ENCODE peak calls at places on chromosomes 16 and 17, in five cellular contexts. J is A549, O is K562, P is HepG2, D is GM12878. C is an unnamed sample.

GRCh38 chr17:37375685-37376084 is at the start of gene C17orf78:
- DNase-seq in P (no peak), J (no peak), D (no peak), O (no peak), C (no peak)

GRCh38 chr17:77445908-77446535 is 305.3 kb downstream of the SEC14L1 start:
- DNase-seq in J (no peak), O (no peak), D (no peak), P (no peak), C (no peak)

GRCh38 chr17:65556014-65556909 is 5.2 kb downstream of the AXIN2 start:
- DNase-seq in J (peak; percentile 78), O (peak; percentile 71), D (no peak), P (peak; percentile 82), C (peak; percentile 93)

GRCh38 chr16:82134884-82135283 is 35.1 kb downstream of the MPHOSPH6 start:
- DNase-seq in O (no peak), J (no peak), P (no peak), D (no peak), C (no peak)

GRCh38 chr17:789160-789840 is 7.1 kb downstream of the MRM3 start:
- DNase-seq in O (no peak), D (no peak), J (no peak), P (no peak), C (no peak)

GRCh38 chr17:58344791-58345157 is 7.2 kb downstream of the SUPT4H1 start:
- DNase-seq in P (no peak), J (no peak), O (no peak), D (peak; percentile 62), C (no peak)

GRCh38 chr17:35953720-35954119 is 10.2 kb upstream of the LYZL6 start:
- DNase-seq in J (no peak), P (no peak), O (no peak), D (no peak), C (peak; percentile 40)

GRCh38 chr16:75244225-75244792 is 7.1 kb downstream of the BCAR1 start:
- DNase-seq in O (no peak), J (no peak), D (no peak), P (no peak), C (no peak)

GRCh38 chr16:46949216-46949892 is 24.1 kb downstream of the DNAJA2 start:
- DNase-seq in P (no peak), J (no peak), D (no peak), O (no peak), C (no peak)

GRCh38 chr17:80374039-80374731 is 40.8 kb upstream of the ENDOV start:
- DNase-seq in J (no peak), D (no peak), O (no peak), P (no peak), C (no peak)

GRCh38 chr17:34151081-34151480 is 104.0 kb upstream of the CCL2 start:
- DNase-seq in O (no peak), D (no peak), J (no peak), P (no peak), C (no peak)

GRCh38 chr17:18857864-18858566 is at the start of gene PRPSAP2:
- DNase-seq in O (peak; percentile 94), J (peak; percentile 97), D (peak; percentile 82), P (peak; percentile 89), C (peak; percentile 95)

GRCh38 chr16:83813818-83814653 is 6.3 kb downstream of the HSBP1 start:
- DNase-seq in J (peak; percentile 40), O (no peak), P (peak; percentile 73), D (no peak), C (no peak)

GRCh38 chr16:57539072-57539796 is 2.9 kb upstream of the CCDC102A start:
- DNase-seq in D (peak; percentile 88), O (no peak), J (no peak), P (no peak), C (no peak)

GRCh38 chr17:60832206-60832605 is 154.6 kb downstream of the BCAS3 start:
- DNase-seq in O (no peak), P (no peak), J (no peak), D (no peak), C (no peak)

GRCh38 chr16:48326937-48327336 is 58.3 kb downstream of the SIAH1 start:
- DNase-seq in J (no peak), O (no peak), D (no peak), P (no peak), C (no peak)

GRCh38 chr16:16127469-16128116 is 95.7 kb downstream of the ABCC6 start:
- DNase-seq in O (peak; percentile 85), D (peak; percentile 17), P (peak; percentile 72), J (peak; percentile 82), C (peak; percentile 82)

GRCh38 chr17:29170682-29171081 is 9.5 kb downstream of the MYO18A start:
- DNase-seq in J (no peak), O (no peak), D (no peak), P (no peak), C (no peak)

GRCh38 chr16:4081577-4082021 is 34.6 kb downstream of the ADCY9 start:
- DNase-seq in P (no peak), J (no peak), O (no peak), D (no peak), C (no peak)

GRCh38 chr16:8874388-8874787 is 5.6 kb upstream of the CARHSP1 start:
- DNase-seq in P (no peak), O (no peak), D (no peak), J (no peak), C (no peak)

GRCh38 chr17:61520897-61521296 is 68.7 kb downstream of the TBX4 start:
- DNase-seq in O (no peak), J (no peak), P (no peak), D (no peak), C (no peak)

GRCh38 chr17:17860761-17861107 is 23.9 kb upstream of the SREBF1 start:
- DNase-seq in P (no peak), D (no peak), J (no peak), O (no peak), C (no peak)

GRCh38 chr17:66276328-66276937 is 26.0 kb upstream of the PRKCA start:
- DNase-seq in O (no peak), J (peak; percentile 58), P (peak; percentile 59), D (no peak), C (no peak)

GRCh38 chr16:27538508-27538907 is 11.2 kb downstream of the GTF3C1 start:
- DNase-seq in O (peak; percentile 52), P (no peak), J (no peak), D (no peak), C (no peak)

GRCh38 chr17:1561420-1562177 is 993 bp downstream of the PITPNA start:
- DNase-seq in O (peak; percentile 47), P (no peak), J (no peak), D (no peak), C (peak; percentile 42)

GRCh38 chr17:7263801-7264078 is 1.5 kb upstream of the CLDN7 start:
- DNase-seq in P (no peak), D (no peak), J (no peak), O (no peak), C (no peak)

GRCh38 chr16:19294156-19294649 is 8.7 kb downstream of the CLEC19A start:
- DNase-seq in P (no peak), O (no peak), D (peak; percentile 84), J (peak; percentile 45), C (no peak)

GRCh38 chr17:77727216-77727615 is 231.3 kb upstream of the TNRC6C start:
- DNase-seq in O (no peak), J (no peak), D (no peak), P (no peak), C (no peak)

GRCh38 chr17:4511199-4511932 is 12.7 kb downstream of the SPNS2 start:
- DNase-seq in P (no peak), D (no peak), O (no peak), J (no peak), C (no peak)

GRCh38 chr17:62617894-62618472 is 9.5 kb upstream of the MRC2 start:
- DNase-seq in D (no peak), O (no peak), J (no peak), P (peak; percentile 73), C (no peak)

DNA sequence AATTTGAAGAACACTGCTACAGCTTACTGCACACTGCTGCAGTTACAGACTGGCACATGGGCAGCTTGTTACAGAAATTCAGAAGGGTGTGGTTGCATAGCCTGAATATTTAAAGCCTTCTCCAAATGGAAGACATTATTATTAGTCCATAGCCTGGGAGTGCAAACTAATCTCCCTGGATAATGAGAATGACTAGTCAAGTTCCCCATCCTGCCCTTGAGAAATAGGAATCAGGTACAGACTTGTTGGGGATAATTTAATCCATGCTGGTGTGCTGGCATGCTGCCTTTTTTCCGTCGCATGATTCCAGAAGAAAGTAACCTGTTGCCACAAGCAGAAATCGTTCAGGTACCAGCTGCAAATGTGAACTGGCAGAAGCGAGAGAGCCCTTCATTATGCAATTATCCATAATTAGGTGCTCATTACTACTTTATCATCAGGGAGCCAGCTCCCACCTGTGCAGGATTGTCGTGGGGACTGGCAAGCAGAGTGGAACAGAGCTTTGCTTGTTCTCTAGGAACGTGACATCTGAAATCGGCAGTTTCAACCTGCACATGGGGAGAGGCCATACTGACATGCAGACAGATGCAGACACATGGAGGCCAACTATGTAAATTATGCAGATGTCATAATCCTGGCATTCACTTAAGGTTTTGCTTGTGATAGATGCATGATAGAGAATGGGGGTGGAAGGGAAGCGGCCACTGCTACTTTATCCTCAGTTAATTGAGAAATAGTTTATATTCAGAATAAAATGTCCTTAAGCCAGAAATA is 419.4 kb downstream of the PMP22 start:
- DNase-seq in P (no peak), O (no peak), J (no peak), D (no peak), C (no peak)
- TF ChIP-seq ESRRA in P (no peak), O (no peak), J (no peak), D (no peak), C (no peak)

GRCh38 chr17:30358055-30358760 is 20.5 kb upstream of the CPD start:
- DNase-seq in P (no peak), D (no peak), J (no peak), O (no peak), C (no peak)
- TF ChIP-seq ESRRA in P (no peak), D (no peak), J (no peak), O (no peak), C (no peak)

DNA sequence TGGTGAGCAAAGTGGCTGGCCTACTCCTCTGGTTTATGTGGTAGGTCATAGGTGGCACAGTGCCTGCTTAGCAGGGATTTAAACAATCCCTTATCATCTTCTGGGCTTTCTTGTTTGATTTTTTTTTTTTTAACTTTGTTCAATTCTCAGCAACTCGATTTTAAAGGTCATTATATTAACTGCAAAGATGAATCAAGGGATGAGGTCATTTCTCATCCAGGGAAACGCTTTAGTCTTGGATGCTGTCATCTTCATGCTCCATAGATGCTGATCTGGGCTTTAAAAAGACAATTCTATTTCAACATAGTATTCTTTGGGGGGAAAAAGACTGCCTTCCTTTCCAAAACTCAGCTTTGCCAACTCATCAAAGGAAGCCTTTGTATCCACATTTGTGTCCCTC is 48.3 kb upstream of the XYLT1 start:
- DNase-seq in D (no peak), O (no peak), J (no peak), P (no peak), C (no peak)
- TF ChIP-seq ESRRA in D (no peak), O (no peak), J (no peak), P (no peak), C (no peak)

DNA sequence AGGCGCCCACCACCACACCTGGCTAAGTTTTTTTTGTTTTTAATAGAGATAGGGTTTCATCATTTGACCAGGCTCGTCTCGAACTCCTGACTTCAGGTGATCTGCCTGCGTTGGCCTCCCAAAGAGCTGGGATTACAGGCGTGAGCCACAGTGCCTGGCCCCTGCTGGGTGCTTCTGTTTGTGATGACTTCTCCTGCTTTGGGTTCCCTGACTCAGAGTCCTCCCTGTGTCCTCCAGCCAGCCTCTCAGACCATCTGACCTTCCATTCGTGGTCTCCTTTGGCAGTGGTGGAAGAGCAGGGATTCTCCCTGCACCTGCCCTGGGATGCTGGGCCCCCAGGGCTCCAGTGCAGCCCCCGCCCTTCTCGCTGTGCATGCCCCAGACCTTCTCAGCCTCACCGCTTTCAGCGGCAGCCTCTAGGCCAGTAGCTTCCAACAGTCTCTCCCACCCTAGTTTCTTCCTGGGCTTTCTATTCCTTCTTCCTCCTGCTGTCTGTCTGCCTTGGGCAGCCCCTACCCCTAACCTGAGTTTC is 13.2 kb downstream of the BEAN1 start:
- DNase-seq in O (no peak), D (no peak), P (no peak), J (no peak), C (no peak)
- TF ChIP-seq ESRRA in O (no peak), D (no peak), P (no peak), J (no peak), C (no peak)